ENCODE peak calls at places on chromosome 15, in five cellular contexts. O is tibial artery, X is fibroblast of pulmonary artery, K is psoas muscle, C is thoracic aorta. J is an unnamed sample.

GRCh38 chr15:31262901-31263671 is 63.5 kb upstream of the KLF13 start:
- DNase-seq in O (peak; percentile 49), X (no peak), K (no peak), C (no peak), J (peak; percentile 34)

GRCh38 chr15:27017168-27017809 is 46.3 kb downstream of the GABRG3 start:
- DNase-seq in O (no peak), X (peak; percentile 66), K (no peak), C (no peak), J (no peak)

GRCh38 chr15:51770902-51771301 is 19.5 kb downstream of the TMOD2 start:
- DNase-seq in O (no peak), X (no peak), K (no peak), C (no peak), J (no peak)

GRCh38 chr15:39728844-39729243 is 53.8 kb downstream of the FSIP1 start:
- DNase-seq in O (no peak), X (no peak), K (no peak), C (no peak), J (no peak)

GRCh38 chr15:75178171-75178937 is 23.3 kb upstream of the C15orf39 start:
- DNase-seq in O (peak; percentile 64), X (no peak), K (peak; percentile 44), C (no peak), J (peak; percentile 43)

GRCh38 chr15:66802087-66803001 is 100.3 kb downstream of the SMAD6 start:
- DNase-seq in O (no peak), X (peak; percentile 39), K (no peak), C (no peak), J (no peak)

GRCh38 chr15:85002517-85002916 is 20.9 kb downstream of the PDE8A start:
- DNase-seq in O (no peak), X (no peak), K (no peak), C (no peak), J (no peak)

GRCh38 chr15:26126819-26127387 is 263.8 kb upstream of the ATP10A start:
- DNase-seq in O (no peak), X (no peak), K (no peak), C (no peak), J (no peak)

GRCh38 chr15:90580541-90580940 is 50.8 kb downstream of the CRTC3 start:
- DNase-seq in O (no peak), X (no peak), K (no peak), C (no peak), J (no peak)

GRCh38 chr15:67508367-67508766 is 12.6 kb upstream of the C15orf61 start:
- DNase-seq in O (no peak), X (no peak), K (no peak), C (no peak), J (no peak)

GRCh38 chr15:90249123-90249863 is at the start of gene TTLL13:
- DNase-seq in O (peak; percentile 97), X (peak; percentile 86), K (peak; percentile 95), C (peak; percentile 91), J (peak; percentile 95)

GRCh38 chr15:69042531-69042930 is 28.0 kb downstream of the NOX5 start:
- DNase-seq in O (no peak), X (no peak), K (no peak), C (no peak), J (no peak)

GRCh38 chr15:99738047-99738847 is 5.0 kb upstream of the LYSMD4 start:
- DNase-seq in O (no peak), X (no peak), K (no peak), C (no peak), J (no peak)

GRCh38 chr15:99745687-99746086 is 12.4 kb upstream of the LYSMD4 start:
- DNase-seq in O (no peak), X (no peak), K (no peak), C (no peak), J (no peak)

GRCh38 chr15:99749386-99749785 is 16.1 kb upstream of the LYSMD4 start:
- DNase-seq in O (no peak), X (no peak), K (no peak), C (no peak), J (no peak)

GRCh38 chr15:99741835-99742234 is 8.6 kb upstream of the LYSMD4 start:
- DNase-seq in O (no peak), X (no peak), K (no peak), C (no peak), J (no peak)

DNA sequence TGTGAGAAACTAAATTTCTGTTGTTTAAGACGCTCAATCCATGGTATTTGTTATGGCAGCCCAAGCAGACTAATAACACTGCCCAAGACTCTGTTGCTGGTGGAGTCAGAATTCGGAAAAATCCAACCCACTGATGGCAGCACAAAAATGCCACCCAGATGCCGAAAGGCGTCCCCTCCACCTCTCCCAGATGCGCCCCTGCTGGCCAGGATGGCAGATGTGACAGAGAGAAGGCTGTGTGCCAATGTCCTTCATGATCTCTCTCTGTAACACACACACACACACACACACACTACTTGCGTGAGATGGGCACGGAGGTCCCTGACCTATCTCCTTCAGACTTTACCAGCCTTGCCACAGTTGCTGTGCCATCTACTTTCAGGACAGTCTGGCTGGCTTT is 10.9 kb upstream of the LYSMD4 start:
- DNase-seq in O (no peak), X (no peak), K (no peak), C (no peak), J (no peak)
- TF ChIP-seq CTCF in O (no peak), X (no peak), K (no peak), C (no peak), J (no peak)

DNA sequence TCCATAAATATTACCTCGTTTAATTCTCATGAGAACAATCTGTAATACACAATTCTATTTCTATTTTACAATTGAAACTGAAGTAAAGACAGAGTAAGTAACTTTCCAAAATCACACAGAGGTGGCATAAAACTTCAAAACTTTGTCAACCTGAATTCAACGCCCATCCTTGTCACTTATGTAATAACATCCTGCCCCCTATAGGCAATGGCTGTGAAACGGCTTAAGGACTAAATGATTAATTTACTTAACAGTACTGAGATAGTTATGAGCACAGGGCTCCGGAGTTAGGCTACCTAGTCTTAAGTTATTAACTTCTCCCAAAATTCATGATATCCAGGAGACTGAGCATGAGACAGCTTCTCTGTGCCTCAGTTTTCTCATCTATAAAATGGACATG is 293.1 kb upstream of the CHRM5 start:
- DNase-seq in O (no peak), X (peak; percentile 43), K (no peak), C (no peak), J (no peak)
- TF ChIP-seq CTCF in O (peak; percentile 24), X (peak; percentile 46), K (peak; percentile 36), C (no peak), J (peak; percentile 30)

GRCh38 chr15:71575474-71576045 is 234.8 kb upstream of the NR2E3 start:
- DNase-seq in O (no peak), X (peak; percentile 43), K (no peak), C (no peak), J (no peak)
- TF ChIP-seq CTCF in O (peak; percentile 28), X (peak; percentile 72), K (peak; percentile 39), C (peak; percentile 38), J (peak; percentile 66)

DNA sequence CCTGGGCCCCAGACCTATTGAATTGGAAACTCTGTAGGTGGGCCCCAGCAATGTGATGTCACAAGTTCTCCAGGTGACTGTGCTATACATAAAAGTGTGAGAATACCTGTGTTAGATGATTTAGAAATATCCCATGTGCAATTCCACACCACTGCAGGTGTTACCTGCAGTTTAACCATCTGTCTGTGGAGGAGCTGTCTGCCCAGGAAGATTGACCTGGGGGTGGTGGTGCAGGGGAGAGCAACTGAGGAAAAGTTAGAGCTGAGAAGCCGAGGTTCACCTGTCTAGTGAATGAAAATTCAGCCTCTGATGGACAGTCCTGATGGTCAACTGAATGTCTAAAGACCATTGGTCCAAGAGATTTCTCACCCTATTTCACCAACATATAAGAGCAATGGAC is 132.2 kb upstream of the SLC24A5 start:
- DNase-seq in O (no peak), X (no peak), K (no peak), C (no peak), J (no peak)
- TF ChIP-seq CTCF in O (no peak), X (no peak), K (no peak), C (no peak), J (no peak)

GRCh38 chr15:72796515-72797337 is 13.2 kb upstream of the ADPGK start:
- DNase-seq in O (no peak), X (peak; percentile 45), K (peak; percentile 78), C (no peak), J (peak; percentile 44)
- TF ChIP-seq CTCF in O (peak; percentile 46), X (no peak), K (peak; percentile 79), C (peak; percentile 49), J (peak; percentile 81)

DNA sequence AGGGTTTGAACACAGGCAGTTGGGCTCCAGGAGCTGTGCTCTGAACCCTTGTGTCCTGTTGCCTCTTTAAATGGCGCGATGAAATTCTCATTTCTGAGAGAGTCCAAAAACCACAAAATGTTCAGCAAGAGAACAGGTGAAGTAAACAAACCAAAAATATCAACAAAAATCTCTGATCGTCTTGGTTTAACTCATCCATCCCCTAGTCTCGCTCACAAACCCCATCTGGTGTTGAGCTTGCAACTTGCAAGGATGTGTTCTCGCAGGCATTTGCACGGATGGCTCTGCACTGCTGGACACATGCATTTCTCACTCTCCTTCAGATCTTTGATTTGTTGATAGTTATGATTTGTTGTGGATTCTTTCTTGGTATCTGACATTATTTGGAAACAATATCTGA is 31.1 kb downstream of the FAH start:
- DNase-seq in O (no peak), X (peak; percentile 20), K (no peak), C (no peak), J (no peak)
- TF ChIP-seq CTCF in O (no peak), X (peak; percentile 20), K (peak; percentile 12), C (no peak), J (peak; percentile 11)

DNA sequence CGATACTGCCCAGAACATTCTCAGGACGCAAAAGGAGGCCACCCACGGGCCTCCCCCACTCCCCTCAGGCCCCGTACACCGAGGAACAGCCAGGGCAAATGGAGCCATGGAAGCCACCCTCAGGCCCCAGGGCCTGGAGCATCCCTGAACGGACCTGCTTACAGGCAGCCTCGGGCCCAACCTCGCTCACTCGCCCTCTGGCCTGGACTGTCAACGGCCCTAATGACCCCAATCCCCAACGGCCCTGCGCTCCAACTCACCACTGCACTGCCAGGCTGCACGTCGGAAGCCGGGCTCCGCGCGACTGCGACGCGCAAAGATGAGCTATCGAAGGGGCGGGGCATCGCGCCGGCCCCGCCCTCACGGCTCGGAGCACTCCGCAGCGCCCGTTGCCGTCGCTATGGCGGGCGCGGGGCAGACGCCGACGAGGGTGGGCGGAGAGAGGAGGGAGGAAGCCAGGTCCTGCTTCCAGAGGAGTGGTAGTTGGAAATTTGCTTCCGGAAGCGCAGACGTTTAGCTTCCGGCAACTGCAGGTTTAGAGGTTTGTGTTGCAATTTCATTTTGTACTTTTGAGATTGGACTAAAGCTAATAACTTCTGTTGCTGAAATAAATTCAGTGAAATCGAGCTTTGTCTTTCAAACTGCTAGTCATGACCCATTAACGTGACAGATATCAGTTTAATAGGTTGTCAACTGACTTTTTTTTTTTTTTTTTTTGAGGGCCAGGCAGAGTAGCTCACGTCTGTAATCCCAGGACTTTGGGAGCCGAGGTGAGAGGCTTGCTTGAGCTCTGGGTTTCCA is at the start of gene SKIC8:
- DNase-seq in O (peak; percentile 88), X (peak; percentile 94), K (peak; percentile 92), C (peak; percentile 51), J (peak; percentile 92)
- TF ChIP-seq CTCF in O (no peak), X (no peak), K (no peak), C (no peak), J (no peak)

DNA sequence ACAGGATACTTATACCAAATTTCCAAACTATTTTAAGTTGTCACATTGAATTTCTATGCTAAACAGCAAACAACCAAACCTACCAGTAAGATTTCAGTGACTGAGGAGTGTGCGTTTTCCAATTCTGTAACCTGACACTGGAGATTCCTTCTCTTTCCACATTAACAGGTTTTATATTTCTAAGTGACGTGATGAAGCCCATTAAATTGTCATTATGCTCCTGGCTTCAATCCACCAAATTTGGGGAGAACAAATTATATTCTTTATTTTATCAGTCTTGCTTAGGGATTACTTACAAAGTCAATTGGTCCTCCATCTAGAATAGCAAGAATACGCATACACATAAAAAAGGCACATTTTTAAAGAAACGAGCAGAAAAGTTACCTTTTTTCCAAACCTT is 764.8 kb upstream of the NR2F2 start:
- DNase-seq in O (no peak), X (no peak), K (no peak), C (no peak), J (no peak)
- TF ChIP-seq CTCF in O (no peak), X (no peak), K (no peak), C (no peak), J (no peak)

J was measured in left ventricle myocardium inferior.